ENCODE peak calls at places on chromosomes 2 and 18, in nine cellular contexts. One of them, this sample, is unnamed.

GRCh38 chr2:128784626-128785306 is 466.1 kb upstream of the HS6ST1 start:
- DNase-seq in transverse colon: no peak
- DNase-seq in sigmoid colon: peak
- DNase-seq in uterus: no peak
- DNase-seq in stomach: no peak
- DNase-seq in ovary: no peak
- DNase-seq in IMR-90: no peak
- DNase-seq in A549: no peak
- DNase-seq in GM12892: no peak
- DNase-seq in this sample: no peak

GRCh38 chr2:152861349-152861942 is 143.0 kb downstream of the ARL6IP6 start:
- DNase-seq in stomach: peak
- DNase-seq in ovary: no peak
- DNase-seq in A549: peak
- DNase-seq in IMR-90: peak
- DNase-seq in sigmoid colon: no peak
- DNase-seq in GM12892: no peak
- DNase-seq in uterus: no peak
- DNase-seq in transverse colon: peak
- DNase-seq in this sample: peak

GRCh38 chr18:60493066-60493465 is 120.5 kb upstream of the MC4R start:
- DNase-seq in IMR-90: no peak
- DNase-seq in sigmoid colon: no peak
- DNase-seq in stomach: no peak
- DNase-seq in transverse colon: no peak
- DNase-seq in GM12892: no peak
- DNase-seq in uterus: no peak
- DNase-seq in ovary: no peak
- DNase-seq in A549: no peak
- DNase-seq in this sample: no peak

GRCh38 chr18:56112013-56112749 is 524.2 kb upstream of the TCF4 start:
- DNase-seq in transverse colon: no peak
- DNase-seq in uterus: no peak
- DNase-seq in IMR-90: peak
- DNase-seq in stomach: no peak
- DNase-seq in GM12892: peak
- DNase-seq in sigmoid colon: no peak
- DNase-seq in A549: no peak
- DNase-seq in ovary: no peak
- DNase-seq in this sample: no peak

GRCh38 chr18:46070232-46070631 is 1.8 kb downstream of the PSTPIP2 start:
- DNase-seq in stomach: no peak
- DNase-seq in A549: no peak
- DNase-seq in GM12892: no peak
- DNase-seq in IMR-90: no peak
- DNase-seq in ovary: no peak
- DNase-seq in transverse colon: no peak
- DNase-seq in sigmoid colon: no peak
- DNase-seq in uterus: no peak
- DNase-seq in this sample: no peak

GRCh38 chr2:216897561-216898203 is 37.8 kb upstream of the TNP1 start:
- DNase-seq in uterus: peak
- DNase-seq in ovary: no peak
- DNase-seq in GM12892: no peak
- DNase-seq in transverse colon: no peak
- DNase-seq in stomach: no peak
- DNase-seq in IMR-90: peak
- DNase-seq in sigmoid colon: no peak
- DNase-seq in A549: no peak
- DNase-seq in this sample: no peak

GRCh38 chr2:207316484-207316883 is 150.7 kb upstream of the KLF7 start:
- DNase-seq in IMR-90: no peak
- DNase-seq in sigmoid colon: no peak
- DNase-seq in stomach: no peak
- DNase-seq in uterus: no peak
- DNase-seq in A549: no peak
- DNase-seq in ovary: no peak
- DNase-seq in GM12892: no peak
- DNase-seq in transverse colon: no peak
- DNase-seq in this sample: no peak

GRCh38 chr2:145221511-145221910 is 701.6 kb upstream of the ZEB2 start:
- DNase-seq in A549: no peak
- DNase-seq in GM12892: no peak
- DNase-seq in ovary: no peak
- DNase-seq in uterus: no peak
- DNase-seq in IMR-90: no peak
- DNase-seq in sigmoid colon: no peak
- DNase-seq in stomach: no peak
- DNase-seq in transverse colon: no peak
- DNase-seq in this sample: no peak

GRCh38 chr18:57539702-57540101 is 46.8 kb downstream of the FECH start:
- DNase-seq in ovary: no peak
- DNase-seq in transverse colon: no peak
- DNase-seq in stomach: no peak
- DNase-seq in sigmoid colon: no peak
- DNase-seq in IMR-90: no peak
- DNase-seq in GM12892: no peak
- DNase-seq in A549: no peak
- DNase-seq in uterus: no peak
- DNase-seq in this sample: no peak

GRCh38 chr2:69642709-69643601 is 584 bp downstream of the AAK1 start:
- DNase-seq in uterus: peak
- DNase-seq in transverse colon: peak
- DNase-seq in IMR-90: peak
- DNase-seq in sigmoid colon: peak
- DNase-seq in A549: peak
- DNase-seq in ovary: peak
- DNase-seq in stomach: no peak
- DNase-seq in GM12892: no peak
- DNase-seq in this sample: peak
- TF ChIP-seq POLR2A in uterus: no peak
- TF ChIP-seq POLR2A in transverse colon: no peak
- TF ChIP-seq POLR2A in IMR-90: no peak
- TF ChIP-seq POLR2A in sigmoid colon: no peak
- TF ChIP-seq POLR2A in A549: no peak
- TF ChIP-seq POLR2A in ovary: no peak
- TF ChIP-seq POLR2A in stomach: no peak
- TF ChIP-seq POLR2A in GM12892: no peak
- TF ChIP-seq POLR2A in this sample: peak

GRCh38 chr2:174246944-174247381 is 1.4 kb downstream of the OLA1 start:
- DNase-seq in A549: no peak
- DNase-seq in stomach: peak
- DNase-seq in uterus: no peak
- DNase-seq in IMR-90: no peak
- DNase-seq in sigmoid colon: no peak
- DNase-seq in transverse colon: no peak
- DNase-seq in ovary: no peak
- DNase-seq in GM12892: no peak
- DNase-seq in this sample: no peak

GRCh38 chr2:174247474-174248186 is 702 bp downstream of the OLA1 start:
- DNase-seq in uterus: no peak
- DNase-seq in A549: no peak
- DNase-seq in sigmoid colon: peak
- DNase-seq in transverse colon: no peak
- DNase-seq in ovary: no peak
- DNase-seq in IMR-90: peak
- DNase-seq in stomach: peak
- DNase-seq in GM12892: peak
- DNase-seq in this sample: peak

GRCh38 chr2:174245065-174245464 is 3.3 kb downstream of the OLA1 start:
- DNase-seq in uterus: no peak
- DNase-seq in ovary: no peak
- DNase-seq in stomach: no peak
- DNase-seq in sigmoid colon: no peak
- DNase-seq in A549: no peak
- DNase-seq in GM12892: no peak
- DNase-seq in IMR-90: no peak
- DNase-seq in transverse colon: no peak
- DNase-seq in this sample: no peak

GRCh38 chr2:174248998-174249592 is 763 bp upstream of the OLA1 start:
- DNase-seq in sigmoid colon: no peak
- DNase-seq in transverse colon: no peak
- DNase-seq in ovary: no peak
- DNase-seq in IMR-90: no peak
- DNase-seq in stomach: no peak
- DNase-seq in uterus: no peak
- DNase-seq in A549: no peak
- DNase-seq in GM12892: no peak
- DNase-seq in this sample: no peak

DNA sequence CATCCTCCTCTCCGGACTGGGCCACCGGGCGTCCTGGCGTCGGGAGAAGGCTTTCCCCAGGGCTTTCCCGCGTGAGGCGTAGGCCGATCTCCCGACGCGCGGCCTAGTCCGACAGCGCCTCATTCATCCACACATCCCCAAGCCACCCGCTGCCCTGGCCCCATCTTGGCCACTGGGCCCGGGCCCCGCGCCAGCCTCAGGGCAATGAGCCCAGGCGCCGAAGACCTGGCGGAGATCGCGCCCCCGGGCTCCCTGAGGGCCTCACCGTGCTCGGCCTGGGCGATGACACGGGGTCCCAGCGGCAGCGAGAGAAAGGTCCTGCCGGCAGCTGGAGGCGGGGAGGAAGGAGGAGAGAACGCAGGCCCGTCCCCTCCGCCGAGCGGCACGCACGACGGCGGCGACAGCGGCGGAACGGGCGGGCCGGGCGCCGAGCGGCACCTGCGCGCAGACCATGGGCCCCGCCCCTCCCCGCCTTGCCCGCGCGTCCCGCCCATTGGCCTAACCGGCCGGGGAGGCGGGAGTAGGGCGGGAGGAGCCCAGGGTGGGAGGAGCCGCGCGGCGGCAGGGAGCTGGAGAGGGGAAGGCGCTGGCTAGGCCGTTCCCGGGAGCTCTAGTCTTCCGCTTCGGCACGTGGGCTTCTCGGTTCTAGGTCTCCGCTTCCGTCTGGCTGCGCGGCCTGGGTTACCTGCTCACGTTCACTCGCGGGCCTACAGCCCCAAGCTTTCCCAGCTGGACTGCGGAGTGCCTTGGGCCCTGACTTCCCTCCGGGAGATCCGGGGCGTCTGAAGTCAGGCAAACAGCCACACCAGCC is at the start of gene OLA1:
- DNase-seq in ovary: peak
- DNase-seq in A549: peak
- DNase-seq in stomach: peak
- DNase-seq in sigmoid colon: peak
- DNase-seq in transverse colon: peak
- DNase-seq in uterus: peak
- DNase-seq in GM12892: peak
- DNase-seq in IMR-90: peak
- DNase-seq in this sample: peak
- TF ChIP-seq POLR2A in ovary: peak
- TF ChIP-seq POLR2A in A549: peak
- TF ChIP-seq POLR2A in stomach: no peak
- TF ChIP-seq POLR2A in sigmoid colon: no peak
- TF ChIP-seq POLR2A in transverse colon: peak
- TF ChIP-seq POLR2A in uterus: peak
- TF ChIP-seq POLR2A in GM12892: peak
- TF ChIP-seq POLR2A in IMR-90: peak
- TF ChIP-seq POLR2A in this sample: peak

GRCh38 chr2:219388845-219389156 is 1.1 kb upstream of the DNPEP start:
- DNase-seq in GM12892: no peak
- DNase-seq in IMR-90: no peak
- DNase-seq in uterus: no peak
- DNase-seq in transverse colon: no peak
- DNase-seq in sigmoid colon: no peak
- DNase-seq in A549: no peak
- DNase-seq in stomach: no peak
- DNase-seq in ovary: no peak
- DNase-seq in this sample: no peak

GRCh38 chr2:219387284-219388126 is at the start of gene DNPEP:
- DNase-seq in ovary: peak
- DNase-seq in IMR-90: peak
- DNase-seq in A549: peak
- DNase-seq in stomach: peak
- DNase-seq in uterus: peak
- DNase-seq in GM12892: peak
- DNase-seq in sigmoid colon: peak
- DNase-seq in transverse colon: peak
- DNase-seq in this sample: peak

GRCh38 chr2:219386532-219387280 is 1.0 kb downstream of the DNPEP start:
- DNase-seq in stomach: no peak
- DNase-seq in transverse colon: no peak
- DNase-seq in A549: no peak
- DNase-seq in ovary: no peak
- DNase-seq in GM12892: no peak
- DNase-seq in sigmoid colon: no peak
- DNase-seq in uterus: no peak
- DNase-seq in IMR-90: no peak
- DNase-seq in this sample: no peak

GRCh38 chr2:219385958-219386520 is 1.7 kb downstream of the DNPEP start:
- DNase-seq in sigmoid colon: no peak
- DNase-seq in A549: no peak
- DNase-seq in stomach: no peak
- DNase-seq in transverse colon: no peak
- DNase-seq in uterus: no peak
- DNase-seq in IMR-90: no peak
- DNase-seq in GM12892: no peak
- DNase-seq in ovary: peak
- DNase-seq in this sample: no peak

DNA sequence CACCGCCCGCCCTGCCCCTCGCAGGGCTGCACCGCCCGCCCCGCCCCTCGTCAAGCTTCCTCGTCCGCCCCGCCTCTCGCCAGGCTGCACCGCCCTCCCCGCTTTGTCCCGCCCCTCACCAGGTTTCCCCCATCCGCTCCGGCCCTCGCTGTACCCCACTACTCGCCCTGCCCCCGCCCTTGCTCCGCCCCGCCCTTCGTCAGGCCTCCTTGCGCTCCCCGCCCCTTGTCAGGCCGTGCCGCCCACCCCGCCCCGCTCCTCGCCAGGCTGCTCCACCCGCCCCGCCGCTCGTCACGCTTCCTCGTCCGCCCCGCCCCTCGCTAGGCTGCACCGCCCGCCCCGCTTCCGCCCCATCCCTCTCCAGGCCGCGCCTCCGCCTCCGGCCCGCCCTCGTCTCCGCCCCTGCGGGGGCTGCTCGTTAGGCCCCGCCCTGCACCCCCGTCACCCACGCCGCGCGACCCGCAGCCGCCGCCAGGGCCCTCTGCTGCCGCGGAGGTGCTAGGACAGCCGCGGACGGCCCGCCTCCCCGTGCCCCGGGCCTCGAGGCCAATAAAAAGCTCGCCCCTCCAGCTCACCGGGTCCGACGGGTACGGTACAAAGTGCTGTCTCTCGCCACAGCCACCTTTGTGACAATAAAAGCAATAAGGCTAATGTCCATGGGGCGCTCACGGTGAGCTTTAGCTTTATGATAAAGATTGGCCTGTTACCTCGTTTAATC is 574 bp upstream of the DNPEP start:
- DNase-seq in ovary: peak
- DNase-seq in sigmoid colon: peak
- DNase-seq in GM12892: peak
- DNase-seq in A549: peak
- DNase-seq in stomach: peak
- DNase-seq in transverse colon: peak
- DNase-seq in uterus: peak
- DNase-seq in IMR-90: peak
- DNase-seq in this sample: peak
- TF ChIP-seq POLR2A in ovary: peak
- TF ChIP-seq POLR2A in sigmoid colon: no peak
- TF ChIP-seq POLR2A in GM12892: no peak
- TF ChIP-seq POLR2A in A549: no peak
- TF ChIP-seq POLR2A in stomach: no peak
- TF ChIP-seq POLR2A in transverse colon: no peak
- TF ChIP-seq POLR2A in uterus: no peak
- TF ChIP-seq POLR2A in IMR-90: no peak
- TF ChIP-seq POLR2A in this sample: peak

GRCh38 chr18:74148543-74149070 is 284 bp downstream of the TIMM21 start:
- DNase-seq in A549: no peak
- DNase-seq in uterus: no peak
- DNase-seq in IMR-90: no peak
- DNase-seq in GM12892: no peak
- DNase-seq in stomach: no peak
- DNase-seq in ovary: no peak
- DNase-seq in sigmoid colon: no peak
- DNase-seq in transverse colon: no peak
- DNase-seq in this sample: no peak
- TF ChIP-seq POLR2A in A549: no peak
- TF ChIP-seq POLR2A in uterus: no peak
- TF ChIP-seq POLR2A in IMR-90: no peak
- TF ChIP-seq POLR2A in GM12892: peak
- TF ChIP-seq POLR2A in stomach: no peak
- TF ChIP-seq POLR2A in ovary: no peak
- TF ChIP-seq POLR2A in sigmoid colon: no peak
- TF ChIP-seq POLR2A in transverse colon: no peak
- TF ChIP-seq POLR2A in this sample: no peak

This sample was measured in H54.